ENCODE peak calls at places on chromosomes 4 and X, in nine cellular contexts. E is substantia nigra, X is uterus, N is pancreas, K is fibroblast of lung, R is keratinocyte, C is IMR-90, U is HCT116, H is left lung. T is an unnamed sample.

GRCh38 chrX:56343664-56344063 is 111.5 kb downstream of the KLF8 start:
- DNase-seq in R (no peak), U (no peak), C (no peak), N (no peak), X (no peak), E (no peak), H (no peak), K (no peak), T (no peak)

GRCh38 chr4:121740796-121741409 is 24.1 kb downstream of the SMIM43 start:
- DNase-seq in E (no peak), C (no peak), R (no peak), U (no peak), K (no peak), H (peak), X (no peak), N (no peak), T (no peak)

GRCh38 chr4:158295053-158295452 is 84.8 kb downstream of the TMEM144 start:
- DNase-seq in C (no peak), U (no peak), K (no peak), H (no peak), N (no peak), E (no peak), R (no peak), X (no peak), T (no peak)

GRCh38 chr4:126890994-126891393 is 741.8 kb upstream of the INTU start:
- DNase-seq in U (no peak), X (peak), N (no peak), R (no peak), C (peak), H (no peak), E (no peak), K (peak), T (no peak)

GRCh38 chr4:109912706-109913621 is at the start of gene EGF:
- DNase-seq in N (no peak), K (peak), H (no peak), E (no peak), R (no peak), C (peak), X (peak), U (no peak), T (no peak)

GRCh38 chr4:14906805-14907204 is 95.5 kb upstream of the CPEB2 start:
- DNase-seq in K (peak), E (no peak), U (no peak), X (no peak), C (no peak), H (no peak), N (no peak), R (no peak), T (no peak)

GRCh38 chr4:158809611-158810486 is 41.0 kb downstream of the FNIP2 start:
- DNase-seq in K (peak), C (peak), R (no peak), N (no peak), U (peak), X (no peak), E (no peak), H (no peak), T (no peak)

GRCh38 chrX:39299615-39300014 is 498.4 kb downstream of the MID1IP1 start:
- DNase-seq in N (no peak), K (no peak), X (no peak), C (no peak), U (no peak), E (no peak), R (no peak), H (no peak), T (no peak)

GRCh38 chr4:152808670-152809069 is 28.9 kb downstream of the ARFIP1 start:
- DNase-seq in N (no peak), K (no peak), C (no peak), R (no peak), H (no peak), U (no peak), X (no peak), E (no peak), T (no peak)

GRCh38 chrX:118528089-118528753 is 32.6 kb downstream of the DOCK11 start:
- DNase-seq in E (no peak), C (no peak), U (no peak), K (no peak), X (no peak), R (no peak), H (no peak), N (no peak), T (no peak)

GRCh38 chr4:173504181-173504503 is 25.9 kb downstream of the HAND2 start:
- DNase-seq in N (no peak), E (no peak), K (no peak), C (no peak), X (peak), R (no peak), U (no peak), H (no peak), T (no peak)

GRCh38 chr4:25320374-25321172 is 8.0 kb downstream of the ZCCHC4 start:
- DNase-seq in U (no peak), K (peak), C (peak), R (peak), N (no peak), H (no peak), X (no peak), E (no peak), T (no peak)

GRCh38 chr4:90357117-90357710 is 230.0 kb downstream of the CCSER1 start:
- DNase-seq in N (no peak), H (no peak), X (no peak), U (peak), E (no peak), R (peak), K (peak), C (peak), T (no peak)

GRCh38 chrX:154013614-154014360 is 5.9 kb downstream of the IRAK1 start:
- DNase-seq in N (no peak), U (no peak), K (no peak), R (no peak), X (no peak), H (peak), E (peak), C (peak), T (no peak)

GRCh38 chr4:2806392-2807355 is 13.8 kb downstream of the SH3BP2 start:
- DNase-seq in X (peak), E (no peak), C (peak), R (no peak), K (no peak), N (peak), U (no peak), H (peak), T (no peak)

GRCh38 chr4:125719987-125720386 is 405.2 kb downstream of the FAT4 start:
- DNase-seq in R (no peak), K (peak), X (no peak), H (no peak), U (peak), C (peak), N (no peak), E (no peak), T (no peak)

GRCh38 chr4:75432683-75433082 is 81.5 kb downstream of the RCHY1 start:
- DNase-seq in C (peak), H (no peak), K (peak), R (no peak), N (no peak), X (no peak), E (no peak), U (peak), T (no peak)

GRCh38 chrX:17846045-17846444 is 15.1 kb downstream of the RAI2 start:
- DNase-seq in U (no peak), X (no peak), K (no peak), H (no peak), E (no peak), C (no peak), R (no peak), N (no peak), T (no peak)

GRCh38 chr4:186591651-186592050 is 36.3 kb upstream of the MTNR1A start:
- DNase-seq in C (no peak), E (no peak), X (no peak), U (no peak), K (no peak), N (no peak), R (no peak), H (no peak), T (no peak)

GRCh38 chr4:176191974-176192373 is 3.4 kb downstream of the SPATA4 start:
- DNase-seq in K (peak), N (no peak), R (no peak), H (no peak), U (no peak), C (peak), X (no peak), E (no peak), T (no peak)

GRCh38 chr4:55543858-55544257 is 2.9 kb downstream of the CLOCK start:
- DNase-seq in K (peak), H (no peak), E (no peak), C (peak), X (no peak), U (peak), R (no peak), N (no peak), T (no peak)

GRCh38 chr4:56762484-56763250 is 58.8 kb downstream of the SPINK2 start:
- DNase-seq in H (no peak), R (no peak), X (no peak), E (no peak), C (no peak), U (no peak), N (no peak), K (no peak), T (no peak)

GRCh38 chrX:151970661-151971060 is 3.8 kb downstream of the GABRE start:
- DNase-seq in U (no peak), K (peak), C (peak), N (peak), H (peak), X (peak), R (no peak), E (no peak), T (no peak)

GRCh38 chr4:37977471-37978452 is 17.6 kb downstream of the PTTG2 start:
- DNase-seq in K (peak), X (peak), R (no peak), N (peak), C (peak), U (peak), H (peak), E (peak), T (peak)

GRCh38 chr4:176799653-176800052 is 6.9 kb upstream of the VEGFC start:
- DNase-seq in R (no peak), U (no peak), K (peak), X (no peak), N (no peak), C (no peak), E (no peak), H (no peak), T (no peak)

GRCh38 chr4:53616219-53616618 is 24.9 kb upstream of the LNX1 start:
- DNase-seq in C (no peak), R (no peak), X (no peak), U (no peak), H (no peak), K (no peak), N (peak), E (no peak), T (no peak)

GRCh38 chr4:187606581-187606980 is 389.0 kb upstream of the ZFP42 start:
- DNase-seq in N (no peak), K (peak), R (peak), C (peak), X (no peak), H (no peak), U (peak), E (no peak), T (peak)

GRCh38 chr4:66791686-66792085 is 753.6 kb downstream of the CENPC start:
- DNase-seq in E (no peak), X (no peak), U (no peak), N (no peak), R (no peak), C (no peak), H (no peak), K (no peak), T (no peak)

GRCh38 chr4:26120098-26120795 is 200.6 kb upstream of the RBPJ start:
- DNase-seq in R (no peak), U (no peak), X (no peak), E (no peak), C (no peak), N (no peak), K (no peak), H (no peak), T (no peak)

GRCh38 chrX:134177527-134177926 is 59.5 kb upstream of the CCDC160 start:
- DNase-seq in R (no peak), C (no peak), U (no peak), N (no peak), X (no peak), E (no peak), K (no peak), H (no peak), T (no peak)

GRCh38 chrX:16920116-16920515 is 26.3 kb upstream of the REPS2 start:
- DNase-seq in K (no peak), E (no peak), C (no peak), X (no peak), N (no peak), U (no peak), R (no peak), H (no peak), T (no peak)

GRCh38 chr4:4492161-4492847 is 49.5 kb downstream of the STX18 start:
- DNase-seq in K (peak), E (no peak), R (no peak), U (no peak), C (peak), N (no peak), H (no peak), X (no peak), T (no peak)

GRCh38 chrX:18294893-18295292 is 59.6 kb downstream of the SCML2 start:
- DNase-seq in H (no peak), X (no peak), E (no peak), R (no peak), K (no peak), C (no peak), N (no peak), U (no peak), T (no peak)

GRCh38 chr4:85489273-85489672 is 14.3 kb downstream of the ARHGAP24 start:
- DNase-seq in N (no peak), E (no peak), U (no peak), C (peak), R (no peak), X (peak), H (no peak), K (peak), T (no peak)

GRCh38 chr4:1746265-1746691 is 25.0 kb downstream of the TACC3 start:
- DNase-seq in K (peak), N (peak), R (no peak), C (peak), X (peak), H (peak), U (peak), E (no peak), T (no peak)

GRCh38 chr4:20288846-20289512 is 37.3 kb downstream of the SLIT2 start:
- DNase-seq in E (no peak), U (no peak), K (peak), R (no peak), C (peak), X (no peak), H (no peak), N (no peak), T (no peak)

GRCh38 chrX:120207009-120207610 is 43.5 kb upstream of the ZBTB33 start:
- DNase-seq in U (no peak), C (no peak), H (no peak), K (no peak), E (no peak), N (no peak), X (no peak), R (no peak), T (no peak)

GRCh38 chr4:3836041-3836801 is 70.0 kb downstream of the ADRA2C start:
- DNase-seq in H (peak), N (peak), R (no peak), X (no peak), C (no peak), K (no peak), U (no peak), E (no peak), T (no peak)

GRCh38 chrX:102658551-102658950 is 7.3 kb downstream of the GPRASP1 start:
- DNase-seq in X (no peak), R (no peak), N (no peak), H (no peak), K (no peak), E (no peak), U (no peak), C (no peak), T (no peak)

DNA sequence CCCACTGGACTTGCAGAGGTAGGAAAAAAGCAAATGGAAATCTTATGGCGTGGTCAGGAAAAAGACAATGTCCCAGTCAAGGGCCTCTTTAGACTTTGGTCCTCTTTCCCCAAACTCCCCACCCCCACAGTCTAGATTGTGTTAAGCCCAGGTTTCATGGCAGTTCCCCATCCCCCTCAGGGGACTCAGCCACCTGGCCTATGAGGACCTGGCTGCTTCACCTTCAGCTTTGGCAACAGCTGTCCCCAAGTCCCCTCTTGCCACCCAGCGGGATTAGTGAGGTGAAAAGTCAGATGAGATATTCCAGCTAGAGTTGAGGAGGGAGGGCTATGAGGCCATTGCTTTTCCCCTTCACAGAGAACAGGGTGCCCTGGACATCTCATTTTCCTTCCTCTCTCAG is 457 bp downstream of the RIPPLY1 start:
- DNase-seq in U (no peak), X (no peak), K (no peak), C (no peak), E (no peak), R (no peak), H (no peak), N (no peak), T (no peak)
- H3K27ac ChIP-seq in U (no peak), X (no peak), K (no peak), C (no peak), E (no peak), R (no peak), H (no peak), N (no peak), T (no peak)

DNA sequence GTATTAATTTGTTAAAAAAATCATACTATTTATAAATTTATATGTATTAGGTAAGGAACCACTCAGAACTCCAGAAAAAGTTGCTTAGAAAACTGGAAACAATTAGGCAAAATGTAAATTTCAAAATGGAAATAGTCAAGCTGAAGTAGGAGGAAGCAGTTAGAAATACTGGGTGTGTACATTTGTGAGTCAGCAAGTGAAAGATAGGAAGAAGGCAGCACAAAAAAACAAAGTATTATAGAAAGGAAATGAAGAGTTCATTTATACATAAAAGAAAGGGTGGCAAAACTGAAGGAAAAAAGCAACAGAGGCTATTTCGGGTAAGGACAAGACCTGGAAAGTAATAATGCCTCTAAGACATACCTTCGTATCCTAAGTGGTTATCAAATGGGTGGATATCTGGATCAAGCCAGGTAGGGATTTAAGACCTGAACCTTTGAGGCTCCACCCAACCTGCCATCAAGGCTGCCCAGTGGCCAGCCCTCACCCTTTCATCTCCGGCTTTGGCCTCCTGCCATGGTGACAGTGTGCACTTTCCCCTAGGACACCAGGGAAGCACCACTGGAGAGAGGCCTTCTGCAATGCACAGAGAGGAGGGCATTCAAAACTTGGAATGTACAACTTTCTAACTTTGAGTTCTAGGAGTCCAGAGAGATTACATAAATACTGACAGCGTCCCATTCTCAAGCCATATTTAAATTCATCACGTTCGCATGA is at the start of gene LRRC66:
- DNase-seq in R (no peak), H (no peak), U (peak), N (peak), E (no peak), X (no peak), K (no peak), C (no peak), T (no peak)
- H3K27ac ChIP-seq in R (no peak), H (no peak), U (no peak), N (no peak), E (no peak), X (no peak), K (no peak), C (no peak), T (no peak)

GRCh38 chrX:139204903-139205667 is 325.5 kb upstream of the F9 start:
- DNase-seq in C (no peak), R (no peak), H (peak), X (peak), E (no peak), U (no peak), K (peak), N (peak), T (no peak)

GRCh38 chrX:139204576-139204902 is 326.0 kb upstream of the F9 start:
- DNase-seq in R (no peak), K (no peak), E (no peak), U (no peak), H (no peak), N (no peak), C (no peak), X (no peak), T (no peak)

GRCh38 chrX:139202742-139203410 is 327.7 kb upstream of the F9 start:
- DNase-seq in E (no peak), N (no peak), C (no peak), R (no peak), K (no peak), U (no peak), X (no peak), H (peak), T (peak)

GRCh38 chrX:139201924-139202323 is 328.6 kb upstream of the F9 start:
- DNase-seq in R (no peak), E (no peak), H (no peak), N (no peak), U (no peak), X (no peak), C (no peak), K (peak), T (no peak)

GRCh38 chrX:139203681-139204575 is 326.6 kb upstream of the F9 start:
- DNase-seq in X (no peak), K (peak), H (peak), U (no peak), N (peak), R (no peak), C (no peak), E (no peak), T (no peak)
- H3K27ac ChIP-seq in X (no peak), K (no peak), H (no peak), U (no peak), N (peak), R (no peak), C (no peak), E (no peak), T (no peak)

DNA sequence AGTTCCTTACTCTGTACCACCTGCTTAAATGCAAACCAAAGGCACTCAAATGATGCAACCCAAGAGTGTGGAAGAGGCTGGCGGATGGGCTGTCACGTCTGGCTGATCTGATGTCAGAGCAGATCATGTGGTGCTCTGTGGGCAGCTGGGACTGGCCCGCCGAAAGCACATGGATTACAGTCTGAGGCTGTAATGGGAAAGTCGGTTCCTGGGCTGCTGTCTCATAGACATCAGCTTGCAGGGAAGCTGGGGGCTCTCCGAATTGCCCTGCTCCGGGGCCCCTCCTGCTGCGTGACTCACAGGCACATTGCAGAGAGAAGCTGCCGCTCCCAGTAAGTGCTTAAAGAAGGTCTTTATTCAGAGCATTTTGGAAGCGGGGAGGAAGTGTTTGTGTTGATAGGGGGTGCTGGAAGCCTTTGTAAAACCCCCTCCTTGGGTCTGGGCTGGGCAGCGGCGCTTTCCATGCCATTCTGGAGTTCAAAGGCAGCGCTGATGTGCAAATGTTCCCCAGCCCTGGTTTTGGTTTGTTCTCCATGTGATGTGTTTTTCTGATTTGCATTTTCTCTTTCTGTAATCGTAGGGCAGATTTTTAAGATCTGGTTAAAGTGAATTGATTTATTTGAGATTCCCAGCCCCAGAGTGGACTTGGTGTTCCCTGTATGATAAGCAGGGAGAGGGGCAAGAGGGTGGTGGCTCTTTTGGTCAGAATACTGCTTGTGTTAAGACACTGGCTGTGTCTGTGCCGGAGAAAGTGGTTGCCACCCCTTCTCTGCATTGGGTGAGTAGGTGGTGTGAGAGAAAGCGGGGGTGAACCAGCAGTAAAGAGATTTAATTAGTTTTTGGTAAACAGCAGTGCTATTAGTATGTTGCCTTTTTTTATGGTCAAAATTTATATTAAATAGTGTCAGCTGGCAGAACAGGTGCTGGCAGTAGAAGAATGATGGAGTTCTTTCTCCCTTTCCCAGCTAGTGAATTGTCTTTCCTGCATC is 181.3 kb downstream of the LARP7 start:
- DNase-seq in E (peak), X (peak), H (no peak), N (no peak), K (peak), C (peak), U (peak), R (no peak), T (peak)
- H3K27ac ChIP-seq in E (peak), X (peak), H (no peak), N (no peak), K (no peak), C (no peak), U (no peak), R (no peak), T (peak)

T was measured in caudate nucleus.